ENCODE peak calls at places on chromosomes 3 and 15, in seven cellular contexts. K is A549, H is esophagus muscularis mucosa, V is tibial nerve, A is suprapubic skin, R is stomach, O is ovary. W is an unnamed sample.

GRCh38 chr3:185927501-185928200 is 10.2 kb downstream of the TRA2B start:
- DNase-seq in A (no peak), V (no peak), K (no peak), R (no peak), O (no peak), H (no peak), W (no peak)

GRCh38 chr15:89785064-89785770 is 9.1 kb downstream of the MESP2 start:
- DNase-seq in K (peak), O (no peak), A (no peak), R (peak), V (no peak), H (no peak), W (no peak)

GRCh38 chr3:46634856-46635255 is 22.5 kb downstream of the FAM240A start:
- DNase-seq in R (no peak), O (no peak), K (no peak), H (no peak), V (no peak), A (no peak), W (no peak)

GRCh38 chr3:45125550-45126026 is 20.6 kb downstream of the CDCP1 start:
- DNase-seq in A (no peak), H (no peak), O (no peak), V (no peak), R (peak), K (no peak), W (peak)

GRCh38 chr15:87792250-87793030 is 464.1 kb downstream of the NTRK3 start:
- DNase-seq in A (no peak), O (no peak), H (no peak), V (no peak), K (no peak), R (no peak), W (no peak)

GRCh38 chr15:66369773-66370651 is 13.5 kb upstream of the TIPIN start:
- DNase-seq in R (no peak), H (no peak), K (peak), V (no peak), A (no peak), O (no peak), W (no peak)

GRCh38 chr15:63473007-63473748 is 31.2 kb upstream of the USP3 start:
- DNase-seq in O (no peak), A (no peak), R (no peak), V (no peak), H (no peak), K (peak), W (no peak)

GRCh38 chr3:122859021-122859805 is 64.3 kb downstream of the SLC49A4 start:
- DNase-seq in R (no peak), V (no peak), H (no peak), O (no peak), A (no peak), K (no peak), W (no peak)

GRCh38 chr15:67839358-67839928 is 402 bp downstream of the RNU6-1 start:
- DNase-seq in K (peak), V (no peak), R (no peak), A (no peak), H (no peak), O (peak), W (no peak)

GRCh38 chr3:135503429-135504083 is 462.0 kb upstream of the PPP2R3A start:
- DNase-seq in R (peak), H (no peak), K (peak), A (no peak), O (peak), V (peak), W (peak)

GRCh38 chr15:51667478-51667877 is 13.8 kb upstream of the SCG3 start:
- DNase-seq in R (no peak), K (no peak), H (no peak), A (no peak), O (no peak), V (no peak), W (no peak)

GRCh38 chr3:48661501-48662139 is 1.1 kb downstream of the CELSR3 start:
- DNase-seq in O (peak), H (no peak), R (peak), K (peak), V (peak), A (no peak), W (peak)

GRCh38 chr3:67809370-67809935 is 155.0 kb upstream of the SUCLG2 start:
- DNase-seq in O (no peak), K (no peak), V (no peak), R (no peak), A (no peak), H (no peak), W (no peak)

GRCh38 chr15:71469393-71469792 is 341.0 kb upstream of the NR2E3 start:
- DNase-seq in V (no peak), R (no peak), H (no peak), A (no peak), K (no peak), O (no peak), W (no peak)

GRCh38 chr3:186932281-186933181 is 2.2 kb downstream of the ST6GAL1 start:
- DNase-seq in H (no peak), R (no peak), A (no peak), O (no peak), V (no peak), K (no peak), W (no peak)

GRCh38 chr3:118550122-118550521 is 484.5 kb downstream of the IGSF11 start:
- DNase-seq in H (no peak), O (no peak), V (no peak), A (no peak), K (no peak), R (no peak), W (no peak)

GRCh38 chr3:106588739-106589138 is 719.9 kb upstream of the CBLB start:
- DNase-seq in K (no peak), R (no peak), A (no peak), O (no peak), H (no peak), V (no peak), W (no peak)

GRCh38 chr3:24933401-24933800 is 438.8 kb upstream of the THRB start:
- DNase-seq in H (no peak), K (no peak), O (no peak), A (no peak), R (no peak), V (no peak), W (no peak)

GRCh38 chr15:66901336-66902100 is 163.9 kb upstream of the SMAD3 start:
- DNase-seq in H (no peak), K (peak), O (no peak), V (no peak), R (no peak), A (no peak), W (no peak)

GRCh38 chr3:59052803-59053411 is 3.1 kb upstream of the CFAP20DC start:
- DNase-seq in V (no peak), H (no peak), R (no peak), K (peak), A (no peak), O (no peak), W (no peak)

GRCh38 chr15:90306560-90306959 is 41.1 kb downstream of the NGRN start:
- DNase-seq in O (no peak), R (no peak), A (no peak), K (no peak), V (no peak), H (no peak), W (no peak)

GRCh38 chr3:37816271-37816670 is 45.4 kb upstream of the CTDSPL start:
- DNase-seq in O (no peak), H (no peak), V (no peak), R (no peak), K (no peak), A (no peak), W (no peak)

GRCh38 chr15:40063563-40064011 is 24.6 kb upstream of the SRP14 start:
- DNase-seq in K (peak), A (no peak), H (no peak), V (no peak), O (no peak), R (no peak), W (no peak)

GRCh38 chr3:197367081-197367780 is 68.8 kb upstream of the DLG1 start:
- DNase-seq in K (peak), R (peak), V (no peak), A (no peak), O (no peak), H (no peak), W (peak)

GRCh38 chr3:29195055-29195454 is 85.8 kb upstream of the RBMS3 start:
- DNase-seq in O (no peak), A (no peak), K (no peak), R (no peak), V (no peak), H (no peak), W (no peak)

GRCh38 chr15:76391847-76392246 is 55.3 kb downstream of the ISL2 start:
- DNase-seq in A (no peak), H (no peak), K (no peak), O (no peak), V (no peak), R (no peak), W (no peak)

GRCh38 chr15:70426065-70426821 is 328.5 kb upstream of the TLE3 start:
- DNase-seq in H (no peak), A (no peak), V (no peak), K (no peak), R (no peak), O (no peak), W (peak)

GRCh38 chr3:187263270-187263669 is 28.3 kb downstream of the MASP1 start:
- DNase-seq in H (no peak), R (no peak), O (no peak), V (no peak), K (no peak), A (no peak), W (no peak)

GRCh38 chr15:90099868-90100854 is 2.1 kb downstream of the IDH2 start:
- DNase-seq in V (peak), R (peak), K (no peak), H (no peak), A (no peak), O (no peak), W (no peak)

GRCh38 chr3:123711356-123711755 is 126.5 kb upstream of the HACD2 start:
- DNase-seq in O (no peak), K (no peak), H (no peak), V (no peak), A (no peak), R (no peak), W (no peak)

GRCh38 chr15:34367128-34368081 is at the start of gene LPCAT4:
- DNase-seq in K (peak), A (peak), H (peak), O (peak), V (peak), R (peak), W (peak)

GRCh38 chr3:158505117-158505516 is 65.9 kb upstream of the MLF1 start:
- DNase-seq in A (no peak), R (no peak), O (no peak), V (no peak), H (no peak), K (no peak), W (no peak)

GRCh38 chr3:160049570-160049969 is 60.9 kb downstream of the IL12A start:
- DNase-seq in A (no peak), H (no peak), O (no peak), K (no peak), V (no peak), R (no peak), W (no peak)

GRCh38 chr3:104673981-104674380 is 692.7 kb upstream of the ALCAM start:
- DNase-seq in K (no peak), V (no peak), A (no peak), R (no peak), H (no peak), O (no peak), W (no peak)

GRCh38 chr15:100330221-100330620 is 11.6 kb downstream of the ADAMTS17 start:
- DNase-seq in O (no peak), K (no peak), V (no peak), H (no peak), R (peak), A (peak), W (no peak)

GRCh38 chr15:30990036-30990435 is 1.4 kb downstream of the MTMR10 start:
- DNase-seq in A (no peak), O (no peak), V (no peak), K (peak), R (no peak), H (no peak), W (no peak)

GRCh38 chr3:146895026-146895749 is 290.0 kb upstream of the PLSCR5 start:
- DNase-seq in H (no peak), K (no peak), V (no peak), R (no peak), O (no peak), A (no peak), W (no peak)

GRCh38 chr3:124520970-124521369 is 209.3 kb upstream of the UMPS start:
- DNase-seq in R (no peak), O (no peak), A (no peak), K (peak), H (no peak), V (no peak), W (no peak)

GRCh38 chr3:14179795-14180194 is 1.2 kb downstream of the LSM3 start:
- DNase-seq in H (no peak), A (no peak), O (no peak), V (no peak), R (no peak), K (no peak), W (no peak)

GRCh38 chr3:14177580-14178246 is 688 bp downstream of the XPC start:
- DNase-seq in H (no peak), K (no peak), A (no peak), O (no peak), V (peak), R (no peak), W (no peak)

GRCh38 chr3:14179114-14179465 is 473 bp downstream of the LSM3 start:
- DNase-seq in R (no peak), K (no peak), A (no peak), O (no peak), H (no peak), V (no peak), W (no peak)

GRCh38 chr3:14181253-14181652 is 2.6 kb downstream of the LSM3 start:
- DNase-seq in V (no peak), O (no peak), H (no peak), A (no peak), R (no peak), K (no peak), W (no peak)

GRCh38 chr3:14178247-14179113 is at the start of the genes LSM3 and XPC:
- DNase-seq in V (peak), H (peak), O (peak), A (peak), R (peak), K (peak), W (peak)
- TF ChIP-seq EP300 in V (peak), H (no peak), O (peak), A (no peak), R (no peak), K (no peak), W (no peak)

GRCh38 chr3:161100994-161101393 is 4.2 kb downstream of the B3GALNT1 start:
- DNase-seq in A (no peak), O (no peak), R (peak), H (no peak), V (no peak), K (no peak), W (peak)
- H3K4me3 ChIP-seq in A (no peak), O (no peak), R (no peak), H (no peak), V (no peak), K (no peak), W (no peak)

DNA sequence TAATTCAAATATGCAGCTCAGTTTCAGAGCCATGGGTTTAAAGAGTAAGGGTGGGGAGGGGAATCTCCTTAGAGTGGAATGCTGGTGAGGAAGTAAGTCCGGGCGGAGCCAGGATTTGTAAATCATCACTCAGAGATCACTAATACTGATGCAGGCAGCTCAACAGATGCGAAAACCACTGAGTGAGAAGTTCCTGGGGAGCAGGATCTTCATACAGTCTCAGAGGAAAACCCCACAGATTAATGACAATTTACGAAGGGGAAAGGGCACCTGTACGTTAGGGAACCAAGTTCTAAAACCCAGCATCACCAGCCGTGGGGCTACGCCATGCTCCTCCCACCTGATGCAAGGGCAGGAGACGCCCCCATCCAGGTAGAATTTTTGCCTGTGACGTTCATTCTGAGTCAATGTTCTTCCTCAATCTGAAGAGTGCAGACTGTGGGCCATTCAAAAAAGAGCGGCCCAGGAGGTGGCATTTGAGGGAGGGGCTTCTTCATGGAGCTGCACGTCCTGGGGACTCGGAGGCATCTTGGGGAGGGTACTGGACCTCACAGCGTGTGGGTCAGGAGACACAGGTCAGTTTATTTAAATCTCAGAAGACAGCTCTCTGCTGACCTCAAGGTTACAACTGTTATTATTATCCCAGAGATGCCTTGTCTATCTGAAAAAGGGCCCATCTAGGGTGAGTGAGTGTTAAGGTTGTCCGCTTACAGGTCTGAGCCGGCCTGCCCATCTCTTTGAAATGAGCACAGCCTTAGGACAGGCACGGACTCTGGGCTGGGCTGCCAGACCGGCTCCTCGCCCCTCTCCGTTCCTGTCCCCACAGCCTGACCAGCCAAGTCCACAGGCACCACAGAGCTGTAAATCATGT is 228.0 kb downstream of the XXYLT1 start:
- DNase-seq in R (peak), V (no peak), K (no peak), H (no peak), A (peak), O (no peak), W (no peak)
- TF ChIP-seq EP300 in R (no peak), V (no peak), K (no peak), H (no peak), A (no peak), O (no peak), W (no peak)

GRCh38 chr3:56502738-56503137 is 34.5 kb upstream of the ERC2 start:
- DNase-seq in H (no peak), V (no peak), A (no peak), R (no peak), K (no peak), O (no peak), W (no peak)
- H3K4me3 ChIP-seq in H (no peak), V (no peak), A (no peak), R (no peak), K (no peak), O (no peak), W (no peak)

GRCh38 chr3:179265092-179265491 is 14.2 kb upstream of the KCNMB3 start:
- DNase-seq in A (no peak), V (no peak), O (no peak), K (no peak), H (no peak), R (no peak), W (no peak)
- TF ChIP-seq EP300 in A (no peak), V (no peak), O (no peak), K (no peak), H (no peak), R (no peak), W (no peak)

DNA sequence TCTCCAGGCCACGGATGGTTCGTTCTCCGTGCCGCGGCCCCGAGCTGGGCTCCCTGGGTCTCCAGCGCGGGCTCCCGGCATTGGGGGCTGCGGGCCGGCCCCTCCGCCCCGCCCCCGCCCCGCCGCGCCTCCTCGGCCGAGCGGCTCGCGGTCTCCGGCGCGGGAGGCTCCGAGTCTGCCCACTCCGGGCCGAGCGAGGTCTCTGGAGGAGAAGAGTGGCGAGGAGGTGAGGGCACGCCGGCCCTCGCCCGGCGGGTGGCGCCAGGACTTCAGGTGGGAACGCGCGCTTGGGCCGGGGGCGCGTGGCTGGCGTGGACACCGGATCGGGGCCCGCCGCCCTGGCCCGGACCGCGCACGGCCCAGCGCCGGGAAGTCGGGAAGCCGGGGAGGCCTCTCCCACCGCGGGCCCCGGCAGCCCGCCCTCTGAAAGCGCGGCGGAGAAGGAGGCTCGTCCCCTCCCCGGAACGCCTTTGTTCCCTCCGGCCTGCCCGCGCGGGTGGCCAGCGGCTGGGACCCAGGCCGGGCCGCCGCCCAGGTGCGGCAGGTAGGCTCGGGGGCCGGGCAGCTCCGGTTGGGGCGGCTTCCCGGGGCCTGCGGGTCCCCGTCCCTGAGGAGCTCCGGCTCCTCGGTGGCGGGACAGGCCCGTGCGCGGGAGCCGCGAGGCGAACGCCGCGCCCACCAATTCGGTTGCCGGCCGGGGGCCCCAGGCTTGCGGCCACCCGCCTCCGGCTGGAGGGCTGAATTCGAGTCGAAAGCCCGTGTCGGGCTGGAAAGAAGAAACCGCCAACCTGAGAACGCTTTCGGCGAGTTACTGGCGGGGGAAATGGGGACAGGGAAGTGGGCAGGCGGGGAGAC is 1.1 kb downstream of the B3GNT5 start:
- DNase-seq in R (peak), H (no peak), O (peak), K (peak), V (no peak), A (no peak), W (peak)
- H3K4me3 ChIP-seq in R (peak), H (peak), O (peak), K (peak), V (peak), A (peak), W (peak)

DNA sequence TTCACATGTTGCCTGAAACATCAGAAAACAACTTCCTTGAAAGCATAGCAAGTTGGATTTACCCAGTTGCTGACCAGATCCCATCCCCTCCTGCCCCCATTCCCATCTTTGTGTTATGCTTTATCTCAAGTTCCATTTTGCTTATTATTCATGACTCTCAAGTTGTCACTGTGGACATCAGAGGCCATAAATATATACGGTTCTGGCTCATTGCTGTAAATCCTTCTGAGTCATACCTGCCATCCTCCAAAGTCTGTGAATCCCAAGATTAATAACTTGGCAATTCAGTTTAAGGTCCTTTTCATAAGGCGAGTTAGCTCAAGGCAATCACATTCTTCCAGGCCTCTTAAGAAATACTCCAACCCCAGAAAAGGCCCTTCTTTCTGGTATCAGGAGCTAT is 126.2 kb upstream of the C2CD4B start:
- DNase-seq in V (no peak), A (no peak), K (no peak), R (no peak), O (no peak), H (no peak), W (no peak)
- TF ChIP-seq EP300 in V (no peak), A (no peak), K (no peak), R (no peak), O (no peak), H (no peak), W (no peak)

W was measured in upper lobe of left lung.